ENCODE peak calls at places on chromosomes 11 and 22, in seven cellular contexts. E is A549, X is colonic mucosa, O is sigmoid colon, W is adrenal gland, T is mesenchymal stem cell, V is cardiac muscle cell. R is an unnamed sample. For H3K9me3, the result is how much of the 10 kb centered on the place peaks cover.

GRCh38 chr11:77320351-77320750 is 18.9 kb upstream of the GDPD4 start:
- DNase-seq in E (no peak), X (no peak), O (no peak), W (no peak), T (no peak), V (no peak), R (no peak)

GRCh38 chr22:36369922-36370781 is 17.6 kb downstream of the MYH9 start:
- DNase-seq in E (no peak), X (peak), O (peak), W (peak), T (peak), V (peak), R (no peak)

GRCh38 chr11:134535029-134536025 is 123.3 kb upstream of the B3GAT1 start:
- DNase-seq in E (no peak), X (no peak), O (peak), W (no peak), T (no peak), V (no peak), R (no peak)

GRCh38 chr11:64916040-64916847 is 765 bp downstream of the ATG2A start:
- DNase-seq in E (peak), X (peak), O (peak), W (peak), T (peak), V (peak), R (peak)

GRCh38 chr11:32311351-32312077 is 123.8 kb downstream of the WT1 start:
- DNase-seq in E (no peak), X (no peak), O (no peak), W (no peak), T (no peak), V (no peak), R (no peak)

GRCh38 chr11:79021601-79022000 is 419.2 kb downstream of the TENM4 start:
- DNase-seq in E (no peak), X (no peak), O (no peak), W (no peak), T (no peak), V (no peak), R (no peak)

GRCh38 chr11:117823941-117824420 is 563 bp downstream of the FXYD2 start:
- DNase-seq in E (no peak), X (peak), O (peak), W (peak), T (peak), V (peak), R (no peak)

GRCh38 chr11:72782081-72782920 is 11.5 kb downstream of the STARD10 start:
- DNase-seq in E (no peak), X (peak), O (no peak), W (no peak), T (no peak), V (no peak), R (no peak)

GRCh38 chr11:101442171-101442570 is 141.6 kb downstream of the TRPC6 start:
- DNase-seq in E (no peak), X (no peak), O (no peak), W (peak), T (peak), V (peak), R (no peak)

GRCh38 chr11:134283461-134284230 is 7.5 kb downstream of the GLB1L3 start:
- DNase-seq in E (no peak), X (no peak), O (no peak), W (no peak), T (no peak), V (no peak), R (no peak)

GRCh38 chr11:92225563-92226308 is 1.1 kb downstream of the FAT3 start:
- DNase-seq in E (no peak), X (peak), O (peak), W (no peak), T (peak), V (peak), R (no peak)

GRCh38 chr11:113974741-113975470 is at the start of gene HTR3A:
- DNase-seq in E (no peak), X (peak), O (no peak), W (peak), T (peak), V (peak), R (no peak)

GRCh38 chr11:109914038-109914437 is 179.2 kb upstream of the ZC3H12C start:
- DNase-seq in E (no peak), X (no peak), O (no peak), W (no peak), T (no peak), V (no peak), R (no peak)

GRCh38 chr11:29293825-29294224 is 723.0 kb downstream of the KCNA4 start:
- DNase-seq in E (peak), X (no peak), O (no peak), W (no peak), T (peak), V (peak), R (no peak)

GRCh38 chr11:63530021-63530420 is 6.6 kb upstream of the PLAAT4 start:
- DNase-seq in E (no peak), X (no peak), O (no peak), W (no peak), T (no peak), V (no peak), R (no peak)

GRCh38 chr11:92180664-92181251 is 43.9 kb upstream of the FAT3 start:
- DNase-seq in E (no peak), X (no peak), O (no peak), W (no peak), T (no peak), V (peak), R (no peak)

GRCh38 chr11:121451178-121451981 is 734 bp upstream of the SORL1 start:
- DNase-seq in E (no peak), X (peak), O (no peak), W (no peak), T (no peak), V (no peak), R (no peak)

GRCh38 chr11:65112551-65113360 is 1.1 kb downstream of the TM7SF2 start:
- DNase-seq in E (peak), X (peak), O (peak), W (peak), T (peak), V (no peak), R (peak)

GRCh38 chr22:46100401-46101105 is 49.8 kb upstream of the PPARA start:
- DNase-seq in E (no peak), X (no peak), O (no peak), W (no peak), T (no peak), V (no peak), R (no peak)

GRCh38 chr11:69055598-69056516 is 7.1 kb downstream of the TPCN2 start:
- DNase-seq in E (no peak), X (no peak), O (peak), W (no peak), T (no peak), V (no peak), R (no peak)

GRCh38 chr22:11629661-11630385 is 3898.2 kb upstream of the OR11H1 start:
- DNase-seq in E (no peak), X (no peak), O (no peak), W (no peak), T (no peak), V (no peak), R (no peak)
- H3K9me3 ChIP-seq in E (under half), X (under half), O (under half), W (under half), T (under half), V (under half), R (under half)

DNA sequence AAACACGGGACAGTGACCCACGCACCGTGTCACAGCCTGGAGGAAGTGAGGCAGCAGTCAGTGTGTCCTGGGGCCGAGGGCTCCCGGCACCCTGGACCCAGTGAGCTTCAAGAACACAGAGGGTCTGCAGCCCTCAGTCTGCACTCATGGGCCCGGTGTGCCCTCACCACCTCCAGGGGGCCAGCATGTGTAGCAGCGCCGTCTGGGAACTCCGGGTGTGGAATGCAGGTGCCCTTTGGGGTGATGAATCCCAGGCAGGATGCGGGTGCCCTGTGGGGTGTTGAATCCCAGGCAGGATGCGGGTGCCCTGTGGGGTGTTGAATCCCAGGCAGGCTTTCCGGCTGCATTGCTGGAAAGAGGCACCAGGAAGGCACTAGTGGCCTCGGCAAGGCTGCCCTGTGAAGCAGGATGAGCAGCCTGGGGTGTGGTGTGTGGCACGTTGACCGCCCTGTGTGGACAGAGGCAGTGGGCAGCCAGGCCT is 1399.9 kb downstream of the BRD1 start:
- DNase-seq in E (no peak), X (no peak), O (no peak), W (no peak), T (no peak), V (no peak), R (no peak)
- H3K9me3 ChIP-seq in E (under half), X (under half), O (under half), W (under half), T (under half), V (under half), R (under half)

DNA sequence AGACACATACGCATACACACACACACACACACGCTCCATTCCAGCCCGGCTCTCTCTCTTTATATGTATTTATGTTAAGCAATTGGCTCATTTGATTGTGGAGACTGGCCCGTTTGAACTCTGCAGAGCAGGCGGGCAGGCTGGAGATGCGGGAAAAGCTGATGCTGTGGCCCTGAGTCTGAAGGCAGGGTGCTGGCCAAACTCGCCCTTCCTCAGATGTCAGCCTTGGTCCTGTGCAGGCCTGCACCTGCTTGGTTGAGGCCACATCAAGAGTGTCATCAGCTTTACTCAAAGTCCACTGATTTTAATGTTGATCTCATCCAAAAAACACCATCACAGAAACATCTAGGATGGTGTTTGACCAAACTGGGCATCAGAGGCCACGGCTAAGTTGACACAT is 569.3 kb downstream of the TBC1D22A start:
- DNase-seq in E (no peak), X (no peak), O (no peak), W (no peak), T (no peak), V (no peak), R (no peak)
- H3K9me3 ChIP-seq in E (under half), X (under half), O (under half), W (under half), T (under half), V (under half), R (under half)

GRCh38 chr22:47299211-47299878 is 536.9 kb downstream of the TBC1D22A start:
- DNase-seq in E (no peak), X (no peak), O (no peak), W (no peak), T (no peak), V (no peak), R (no peak)
- H3K9me3 ChIP-seq in E (under half), X (under half), O (under half), W (under half), T (under half), V (under half), R (under half)

DNA sequence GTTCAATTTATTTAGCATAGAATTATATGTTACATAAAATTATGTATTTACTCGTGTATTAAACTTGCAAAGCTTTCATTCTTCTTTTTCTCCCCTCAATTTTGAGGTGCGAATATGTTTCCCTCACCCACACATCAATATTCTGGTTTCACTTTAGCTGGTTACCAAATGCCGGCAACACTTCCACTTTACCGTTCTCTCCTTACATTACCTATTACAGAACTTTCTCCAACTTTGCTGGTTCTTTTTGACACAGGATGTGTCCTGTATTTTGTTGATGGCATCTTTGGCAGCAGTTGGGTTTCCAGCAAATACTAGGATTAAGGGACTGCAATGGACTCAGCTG is 84.9 kb downstream of the PRR5L start:
- DNase-seq in E (no peak), X (no peak), O (no peak), W (no peak), T (no peak), V (no peak), R (no peak)
- H3K9me3 ChIP-seq in E (under half), X (under half), O (under half), W (under half), T (under half), V (under half), R (under half)

DNA sequence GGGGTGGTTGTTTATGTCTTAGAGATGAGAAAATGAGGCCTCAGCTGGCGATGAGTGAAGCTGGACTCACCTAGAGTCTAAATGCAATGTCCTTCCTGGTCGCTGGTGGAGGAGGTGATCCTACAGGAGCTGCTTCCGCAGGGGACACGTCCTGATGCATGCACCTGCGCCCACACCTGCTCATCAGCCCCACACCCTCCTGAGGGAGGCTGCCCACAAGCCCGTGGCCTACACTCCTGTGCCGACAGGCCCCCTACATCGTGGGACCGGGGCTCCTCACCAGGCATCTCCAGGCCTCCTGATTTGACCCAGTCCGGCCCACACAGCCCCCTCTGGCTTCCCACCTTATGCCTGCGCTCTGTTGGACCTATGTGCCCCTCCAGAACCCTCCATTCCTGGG is 857.2 kb downstream of the TBC1D22A start:
- DNase-seq in E (no peak), X (no peak), O (peak), W (no peak), T (no peak), V (no peak), R (no peak)
- H3K9me3 ChIP-seq in E (under half), X (under half), O (under half), W (under half), T (under half), V (under half), R (under half)

GRCh38 chr11:131851951-131852350 is 481.5 kb downstream of the NTM start:
- DNase-seq in E (no peak), X (no peak), O (no peak), W (no peak), T (no peak), V (no peak), R (no peak)

GRCh38 chr11:131854391-131854790 is 484.0 kb downstream of the NTM start:
- DNase-seq in E (no peak), X (no peak), O (no peak), W (no peak), T (no peak), V (no peak), R (no peak)

GRCh38 chr11:131850507-131850906 is 480.1 kb downstream of the NTM start:
- DNase-seq in E (no peak), X (no peak), O (no peak), W (no peak), T (no peak), V (no peak), R (no peak)

GRCh38 chr11:131855320-131855719 is 484.9 kb downstream of the NTM start:
- DNase-seq in E (no peak), X (no peak), O (no peak), W (no peak), T (no peak), V (peak), R (no peak)

DNA sequence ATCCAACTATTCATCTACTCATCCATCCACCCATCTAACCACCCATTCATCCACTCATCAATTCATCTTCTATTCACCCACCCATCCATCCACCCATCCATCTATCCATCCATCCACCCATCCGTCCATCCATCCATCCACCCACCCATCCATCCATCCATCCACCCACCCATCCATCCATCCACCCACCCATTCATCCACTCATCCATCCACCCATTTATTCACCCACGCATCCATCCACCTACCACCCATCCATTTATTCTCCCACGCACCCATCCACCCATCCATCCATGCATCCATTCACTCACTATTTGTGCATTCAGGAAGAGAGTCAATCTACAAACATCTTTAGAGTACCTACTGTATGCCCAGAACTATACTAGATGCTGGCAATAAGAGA is 482.3 kb downstream of the NTM start:
- DNase-seq in E (no peak), X (no peak), O (no peak), W (no peak), T (no peak), V (no peak), R (no peak)
- H3K9me3 ChIP-seq in E (under half), X (under half), O (under half), W (under half), T (under half), V (under half), R (under half)

GRCh38 chr11:54979375-54979774 is 272.7 kb downstream of the OR4A5 start:
- DNase-seq in E (no peak), X (no peak), O (no peak), W (no peak), T (no peak), V (no peak), R (no peak)
- H3K9me3 ChIP-seq in E (under half), X (under half), O (under half), W (under half), T (half or more), V (under half), R (under half)

R was measured in effector memory CD4-positive, alpha-beta T cell.